ENCODE peak calls at places on chromosomes 12 and 14, in five cellular contexts. One of them, this sample, is unnamed.

GRCh38 chr14:53999061-53999488 is 42.5 kb upstream of the BMP4 start:
- DNase-seq in T-cell: no peak
- DNase-seq in stomach: no peak
- DNase-seq in HTR-8/SVneo: peak
- DNase-seq in Calu3: peak
- DNase-seq in this sample: no peak

GRCh38 chr12:7374423-7375144 is 69.4 kb downstream of the CD163L1 start:
- DNase-seq in Calu3: peak
- DNase-seq in stomach: no peak
- DNase-seq in T-cell: no peak
- DNase-seq in HTR-8/SVneo: peak
- DNase-seq in this sample: peak

GRCh38 chr12:12890815-12891645 is at the start of gene GPRC5A:
- DNase-seq in stomach: peak
- DNase-seq in Calu3: peak
- DNase-seq in T-cell: no peak
- DNase-seq in HTR-8/SVneo: peak
- DNase-seq in this sample: peak

GRCh38 chr14:21894003-21894897 is 220.6 kb upstream of the OR4E1 start:
- DNase-seq in stomach: peak
- DNase-seq in T-cell: no peak
- DNase-seq in Calu3: peak
- DNase-seq in HTR-8/SVneo: no peak
- DNase-seq in this sample: no peak

GRCh38 chr14:65321370-65321875 is 91.1 kb upstream of the FUT8 start:
- DNase-seq in stomach: no peak
- DNase-seq in HTR-8/SVneo: peak
- DNase-seq in T-cell: no peak
- DNase-seq in Calu3: no peak
- DNase-seq in this sample: peak

GRCh38 chr12:107655281-107656065 is 30.1 kb upstream of the PWP1 start:
- DNase-seq in stomach: no peak
- DNase-seq in Calu3: no peak
- DNase-seq in T-cell: no peak
- DNase-seq in HTR-8/SVneo: no peak
- DNase-seq in this sample: no peak

GRCh38 chr14:71396050-71396677 is 488.9 kb downstream of the PCNX1 start:
- DNase-seq in Calu3: no peak
- DNase-seq in HTR-8/SVneo: no peak
- DNase-seq in T-cell: no peak
- DNase-seq in stomach: no peak
- DNase-seq in this sample: no peak

GRCh38 chr14:33287204-33287603 is 348.5 kb downstream of the NPAS3 start:
- DNase-seq in HTR-8/SVneo: no peak
- DNase-seq in stomach: no peak
- DNase-seq in Calu3: no peak
- DNase-seq in T-cell: no peak
- DNase-seq in this sample: no peak

GRCh38 chr14:102654298-102654697 is 61.8 kb downstream of the RCOR1 start:
- DNase-seq in T-cell: no peak
- DNase-seq in Calu3: no peak
- DNase-seq in stomach: no peak
- DNase-seq in HTR-8/SVneo: no peak
- DNase-seq in this sample: peak

GRCh38 chr12:79413796-79414195 is 277.0 kb downstream of the PAWR start:
- DNase-seq in HTR-8/SVneo: no peak
- DNase-seq in T-cell: no peak
- DNase-seq in stomach: no peak
- DNase-seq in Calu3: no peak
- DNase-seq in this sample: no peak

This sample was measured in PC-9.